ENCODE peak calls at places on chromosomes 6 and 20, in seven cellular contexts. P is activated CD4-positive, alpha-beta T cell treated with anti-CD3 and anti-CD28 coated beads, Interleukin-2, amount 50 U/mL, for 1 hour; C is NCI-H1417 treated with DMSO at 0.1 percent for 48 hours; Y is stimulated activated CD8-positive, alpha-beta memory T cell treated with anti-CD3 and anti-CD28 coated beads, Interleukin-4, amount 100 ng/mL, for 4 hours; H is brain microvascular endothelial cell; T is transverse colon; B is left cardiac atrium. O is an unnamed sample.

GRCh38 chr6:44223471-44224153 is at the start of gene SLC29A1:
- DNase-seq in C (no peak), Y (peak), H (no peak), B (peak), T (peak), P (peak), O (peak)

GRCh38 chr20:9114709-9115108 is 45.8 kb downstream of the PLCB4 start:
- DNase-seq in T (no peak), Y (no peak), B (no peak), P (no peak), H (no peak), C (no peak), O (no peak)

GRCh38 chr6:118719351-118720124 is 68.1 kb upstream of the CEP85L start:
- DNase-seq in B (no peak), H (no peak), P (no peak), Y (no peak), T (no peak), C (no peak), O (no peak)

GRCh38 chr6:152463183-152463582 is 174.0 kb downstream of the SYNE1 start:
- DNase-seq in C (no peak), H (no peak), Y (no peak), P (no peak), B (no peak), T (no peak), O (no peak)

GRCh38 chr6:157557541-157557940 is 176.6 kb downstream of the ZDHHC14 start:
- DNase-seq in P (no peak), T (no peak), H (no peak), Y (no peak), C (no peak), B (no peak), O (no peak)

GRCh38 chr6:158357570-158358216 is 45.4 kb downstream of the TULP4 start:
- DNase-seq in H (no peak), P (no peak), Y (no peak), T (no peak), C (no peak), B (no peak), O (no peak)

GRCh38 chr6:116511424-116512131 is at the start of gene CALHM5:
- DNase-seq in H (peak), B (peak), P (no peak), C (no peak), Y (no peak), T (peak), O (peak)

GRCh38 chr6:25874118-25874517 is at the start of gene SLC17A3:
- DNase-seq in T (no peak), Y (no peak), H (no peak), P (no peak), B (no peak), C (no peak), O (no peak)

GRCh38 chr6:132202569-132202968 is 198.7 kb downstream of the MOXD1 start:
- DNase-seq in H (peak), P (no peak), B (no peak), T (no peak), C (no peak), Y (no peak), O (no peak)

GRCh38 chr6:387293-387694 is 4.3 kb upstream of the IRF4 start:
- DNase-seq in H (no peak), Y (no peak), B (no peak), P (no peak), C (no peak), T (peak), O (no peak)

GRCh38 chr6:93784794-93785757 is 365.7 kb upstream of the EPHA7 start:
- DNase-seq in H (peak), C (no peak), T (no peak), B (no peak), Y (no peak), P (no peak), O (peak)

GRCh38 chr6:97306946-97307345 is 23.9 kb upstream of the MMS22L start:
- DNase-seq in C (no peak), H (no peak), Y (no peak), P (no peak), T (no peak), B (no peak), O (no peak)

GRCh38 chr6:38997128-38997761 is 51.3 kb upstream of the GLP1R start:
- DNase-seq in Y (no peak), T (no peak), P (peak), B (peak), C (no peak), H (peak), O (peak)

GRCh38 chr6:26660096-26660425 is 515 bp upstream of the ZNF322 start:
- DNase-seq in B (no peak), H (peak), C (no peak), Y (no peak), T (no peak), P (no peak), O (peak)

GRCh38 chr6:167573461-167574215 is 248.8 kb downstream of the TTLL2 start:
- DNase-seq in H (no peak), Y (no peak), P (no peak), T (no peak), B (no peak), C (no peak), O (no peak)

GRCh38 chr20:50015993-50016770 is 33.4 kb downstream of the SNAI1 start:
- DNase-seq in B (no peak), Y (no peak), P (no peak), C (no peak), T (no peak), H (no peak), O (no peak)

GRCh38 chr6:1024587-1024986 is 287.3 kb upstream of the FOXQ1 start:
- DNase-seq in C (no peak), Y (no peak), T (peak), B (no peak), P (no peak), H (peak), O (no peak)

GRCh38 chr6:111710439-111710838 is 104.8 kb upstream of the TRAF3IP2 start:
- DNase-seq in T (no peak), H (no peak), Y (no peak), P (no peak), B (no peak), C (no peak), O (no peak)

GRCh38 chr6:40440083-40440482 is 147.1 kb downstream of the LRFN2 start:
- DNase-seq in H (no peak), C (no peak), B (no peak), T (no peak), Y (no peak), P (no peak), O (no peak)

GRCh38 chr6:163716690-163717089 is 302.2 kb downstream of the QKI start:
- DNase-seq in P (no peak), B (no peak), Y (no peak), H (no peak), C (no peak), T (peak), O (no peak)

GRCh38 chr6:170344631-170345576 is 38.3 kb downstream of the FAM120B start:
- DNase-seq in C (no peak), H (peak), Y (no peak), B (peak), P (no peak), T (no peak), O (no peak)

GRCh38 chr20:33896509-33896908 is 85.4 kb downstream of the CHMP4B start:
- DNase-seq in H (peak), T (no peak), B (no peak), P (no peak), C (no peak), Y (no peak), O (peak)

GRCh38 chr6:131281471-131282270 is 146.4 kb downstream of the AKAP7 start:
- DNase-seq in Y (peak), P (peak), C (no peak), B (peak), T (peak), H (peak), O (peak)

GRCh38 chr6:111087106-111087835 is at the start of gene SLC16A10:
- DNase-seq in T (peak), C (peak), H (no peak), P (peak), B (peak), Y (peak), O (peak)

GRCh38 chr6:29980501-29980900 is 38.2 kb downstream of the HLA-A start:
- DNase-seq in Y (no peak), T (no peak), B (no peak), C (no peak), P (no peak), H (no peak), O (no peak)

GRCh38 chr20:44707259-44707580 is 7.9 kb upstream of the CCN5 start:
- DNase-seq in H (no peak), C (no peak), P (no peak), Y (no peak), B (no peak), T (no peak), O (no peak)

GRCh38 chr6:142184332-142184731 is 37.3 kb downstream of the VTA1 start:
- DNase-seq in P (no peak), Y (no peak), C (no peak), B (no peak), H (no peak), T (no peak), O (no peak)

GRCh38 chr6:2900821-2901644 is 2.1 kb downstream of the SERPINB9 start:
- DNase-seq in C (no peak), H (no peak), Y (no peak), P (no peak), T (no peak), B (peak), O (no peak)

O was measured in body of pancreas.